ENCODE peak calls at places on chromosome 7, in five cellular contexts. F is posterior vena cava, S is NCI-H774, C is neural progenitor cell, R is cardiac septum. D is an unnamed sample.

GRCh38 chr7:87312215-87312865 is 33.1 kb upstream of the CROT start:
- DNase-seq in F (no peak), S (peak), C (peak), R (no peak), D (peak)

GRCh38 chr7:123772652-123773051 is 23.8 kb upstream of the WASL start:
- DNase-seq in F (no peak), S (no peak), C (no peak), R (no peak), D (no peak)

GRCh38 chr7:39464350-39465054 is 101.7 kb upstream of the YAE1 start:
- DNase-seq in F (no peak), S (no peak), C (no peak), R (no peak), D (no peak)

GRCh38 chr7:47591655-47592572 is 10.0 kb upstream of the TNS3 start:
- DNase-seq in F (no peak), S (no peak), C (peak), R (no peak), D (peak)

GRCh38 chr7:155303039-155303593 is 5.4 kb downstream of the INSIG1 start:
- DNase-seq in F (peak), S (no peak), C (no peak), R (no peak), D (no peak)

GRCh38 chr7:39824801-39825200 is 125.3 kb upstream of the CDK13 start:
- DNase-seq in F (no peak), S (no peak), C (no peak), R (no peak), D (no peak)

GRCh38 chr7:112987171-112987570 is 99.5 kb downstream of the GPR85 start:
- DNase-seq in F (no peak), S (no peak), C (no peak), R (no peak), D (no peak)

GRCh38 chr7:137335814-137336213 is 7.7 kb downstream of the PTN start:
- DNase-seq in F (no peak), S (no peak), C (no peak), R (no peak), D (peak)

GRCh38 chr7:129308047-129308446 is 83.2 kb downstream of the AHCYL2 start:
- DNase-seq in F (no peak), S (no peak), C (no peak), R (no peak), D (no peak)

D was measured in PC-3.